ENCODE peak calls at places on chromosomes 4 and X, in five cellular contexts. One of them, this sample, is unnamed.
A peak's percentile ranks its signal among the peaks of the same experiment; 100 is the strongest.

GRCh38 chrX:15344106-15344505 is 8.8 kb upstream of the PIGA start:
- DNase-seq in GM23248: no peak
- DNase-seq in fibroblast of the conjunctiva: no peak
- DNase-seq in RPMI7951: no peak
- DNase-seq in CD8-positive, alpha-beta T cell: no peak
- DNase-seq in this sample: no peak

GRCh38 chr4:14111730-14112171 is 484.2 kb upstream of the BOD1L1 start:
- DNase-seq in RPMI7951: peak; percentile 94
- DNase-seq in GM23248: peak; percentile 89
- DNase-seq in fibroblast of the conjunctiva: peak; percentile 54
- DNase-seq in CD8-positive, alpha-beta T cell: no peak
- DNase-seq in this sample: peak; percentile 27

GRCh38 chrX:9339603-9340569 is 125.0 kb upstream of the TBL1X start:
- DNase-seq in CD8-positive, alpha-beta T cell: no peak
- DNase-seq in GM23248: peak; percentile 19
- DNase-seq in RPMI7951: peak; percentile 33
- DNase-seq in fibroblast of the conjunctiva: no peak
- DNase-seq in this sample: no peak

GRCh38 chrX:141669689-141670088 is 28.9 kb downstream of the SPANXD start:
- DNase-seq in fibroblast of the conjunctiva: no peak
- DNase-seq in CD8-positive, alpha-beta T cell: no peak
- DNase-seq in GM23248: no peak
- DNase-seq in RPMI7951: no peak
- DNase-seq in this sample: no peak

GRCh38 chrX:154546354-154547244 is at the start of gene G6PD:
- DNase-seq in fibroblast of the conjunctiva: no peak
- DNase-seq in RPMI7951: peak; percentile 58
- DNase-seq in GM23248: peak; percentile 73
- DNase-seq in CD8-positive, alpha-beta T cell: peak; percentile 59
- DNase-seq in this sample: no peak

GRCh38 chr4:124304936-124305335 is 407.6 kb downstream of the ANKRD50 start:
- DNase-seq in GM23248: no peak
- DNase-seq in CD8-positive, alpha-beta T cell: no peak
- DNase-seq in RPMI7951: no peak
- DNase-seq in fibroblast of the conjunctiva: no peak
- DNase-seq in this sample: peak; percentile 44

GRCh38 chr4:8618421-8618820 is 25.9 kb downstream of the CPZ start:
- DNase-seq in GM23248: no peak
- DNase-seq in fibroblast of the conjunctiva: no peak
- DNase-seq in RPMI7951: no peak
- DNase-seq in CD8-positive, alpha-beta T cell: no peak
- DNase-seq in this sample: no peak

GRCh38 chrX:137151403-137151802 is 117.6 kb upstream of the GPR101 start:
- DNase-seq in fibroblast of the conjunctiva: no peak
- DNase-seq in CD8-positive, alpha-beta T cell: no peak
- DNase-seq in GM23248: no peak
- DNase-seq in RPMI7951: no peak
- DNase-seq in this sample: no peak

GRCh38 chr4:11739992-11740391 is 311.3 kb upstream of the HS3ST1 start:
- DNase-seq in RPMI7951: no peak
- DNase-seq in fibroblast of the conjunctiva: no peak
- DNase-seq in GM23248: no peak
- DNase-seq in CD8-positive, alpha-beta T cell: no peak
- DNase-seq in this sample: no peak

GRCh38 chrX:35664838-35665237 is 133.3 kb upstream of the MAGEB16 start:
- DNase-seq in fibroblast of the conjunctiva: no peak
- DNase-seq in CD8-positive, alpha-beta T cell: no peak
- DNase-seq in GM23248: no peak
- DNase-seq in RPMI7951: no peak
- DNase-seq in this sample: no peak

GRCh38 chr4:64538219-64538618 is 129.0 kb upstream of the TECRL start:
- DNase-seq in fibroblast of the conjunctiva: no peak
- DNase-seq in CD8-positive, alpha-beta T cell: no peak
- DNase-seq in RPMI7951: peak; percentile 2
- DNase-seq in GM23248: no peak
- DNase-seq in this sample: no peak

GRCh38 chr4:128768373-128768996 is 41.0 kb upstream of the JADE1 start:
- DNase-seq in GM23248: peak; percentile 53
- DNase-seq in CD8-positive, alpha-beta T cell: no peak
- DNase-seq in RPMI7951: no peak
- DNase-seq in fibroblast of the conjunctiva: no peak
- DNase-seq in this sample: no peak

GRCh38 chrX:107355533-107355932 is 93.9 kb upstream of the FRMPD3 start:
- DNase-seq in fibroblast of the conjunctiva: no peak
- DNase-seq in RPMI7951: no peak
- DNase-seq in CD8-positive, alpha-beta T cell: no peak
- DNase-seq in GM23248: no peak
- DNase-seq in this sample: no peak

GRCh38 chrX:42241421-42241820 is 318.1 kb upstream of the CASK start:
- DNase-seq in fibroblast of the conjunctiva: no peak
- DNase-seq in GM23248: peak; percentile 0
- DNase-seq in RPMI7951: no peak
- DNase-seq in CD8-positive, alpha-beta T cell: no peak
- DNase-seq in this sample: no peak

This sample was measured in astrocyte of the cerebellum.